ENCODE peak calls at places on chromosomes 6 and 20, in four cellular contexts. S, G, L and Z are unnamed samples.

GRCh38 chr6:168355716-168356522 is 36.3 kb upstream of the DACT2 start:
- DNase-seq in S (peak), G (peak), L (no peak), Z (peak)

GRCh38 chr6:11232968-11233626 is 629 bp upstream of the NEDD9 start:
- DNase-seq in S (peak), G (peak), L (no peak), Z (peak)

GRCh38 chr6:77463881-77464867 is 883 bp upstream of the HTR1B start:
- DNase-seq in S (no peak), G (no peak), L (no peak), Z (no peak)

GRCh38 chr20:47597090-47597489 is 95.4 kb downstream of the NCOA3 start:
- DNase-seq in S (no peak), G (no peak), L (no peak), Z (no peak)

GRCh38 chr20:38447931-38448675 is 13.0 kb upstream of the SNHG17 start:
- DNase-seq in S (no peak), G (peak), L (no peak), Z (no peak)

GRCh38 chr6:72620866-72621242 is 1.0 kb upstream of the KCNQ5 start:
- DNase-seq in S (no peak), G (no peak), L (no peak), Z (no peak)

GRCh38 chr20:5136096-5136495 is 9.3 kb downstream of the CDS2 start:
- DNase-seq in S (no peak), G (no peak), L (no peak), Z (no peak)

GRCh38 chr20:50810842-50811241 is 16.0 kb downstream of the BCAS4 start:
- DNase-seq in S (no peak), G (no peak), L (no peak), Z (no peak)

GRCh38 chr6:113414511-113414910 is 442.6 kb upstream of the MARCKS start:
- DNase-seq in S (no peak), G (peak), L (no peak), Z (no peak)

GRCh38 chr6:145310116-145310515 is 425.2 kb downstream of the EPM2A start:
- DNase-seq in S (no peak), G (no peak), L (no peak), Z (no peak)

GRCh38 chr6:4808396-4808795 is 32.2 kb downstream of the CDYL start:
- DNase-seq in S (no peak), G (no peak), L (no peak), Z (no peak)

GRCh38 chr6:165805067-165805525 is 142.1 kb upstream of the PDE10A start:
- DNase-seq in S (no peak), G (no peak), L (no peak), Z (no peak)

GRCh38 chr6:13392462-13392861 is 64.1 kb upstream of the TBC1D7 start:
- DNase-seq in S (no peak), G (no peak), L (no peak), Z (no peak)

GRCh38 chr20:13338097-13338661 is 117.1 kb downstream of the ISM1 start:
- DNase-seq in S (no peak), G (no peak), L (no peak), Z (no peak)

GRCh38 chr20:48901326-48901725 is 20.2 kb upstream of the ARFGEF2 start:
- DNase-seq in S (no peak), G (no peak), L (no peak), Z (no peak)

GRCh38 chr6:125301435-125302391 is at the start of gene HDDC2:
- DNase-seq in S (peak), G (peak), L (no peak), Z (peak)

GRCh38 chr6:139175389-139175788 is 40.5 kb downstream of the HECA start:
- DNase-seq in S (no peak), G (no peak), L (no peak), Z (no peak)

GRCh38 chr20:23637282-23638221 is at the start of gene CST3:
- DNase-seq in S (peak), G (peak), L (no peak), Z (peak)

GRCh38 chr20:37390503-37390890 is 44.6 kb downstream of the SRC start:
- DNase-seq in S (no peak), G (no peak), L (no peak), Z (no peak)

GRCh38 chr6:1313755-1314503 is 2.0 kb downstream of the FOXQ1 start:
- DNase-seq in S (no peak), G (peak), L (no peak), Z (peak)

GRCh38 chr6:10210052-10210451 is 204.8 kb downstream of the TFAP2A start:
- DNase-seq in S (no peak), G (no peak), L (no peak), Z (no peak)

GRCh38 chr20:1775117-1775516 is 117.5 kb upstream of the SIRPG start:
- DNase-seq in S (no peak), G (no peak), L (no peak), Z (no peak)

GRCh38 chr6:74249658-74250057 is 553.7 kb downstream of the CD109 start:
- DNase-seq in S (no peak), G (no peak), L (peak), Z (no peak)

GRCh38 chr6:22940571-22941290 is 371.4 kb downstream of the HDGFL1 start:
- DNase-seq in S (no peak), G (no peak), L (no peak), Z (no peak)

GRCh38 chr6:113674075-113674474 is 183.1 kb upstream of the MARCKS start:
- DNase-seq in S (no peak), G (no peak), L (no peak), Z (no peak)

GRCh38 chr6:22368794-22369193 is 72.0 kb upstream of the PRL start:
- DNase-seq in S (no peak), G (no peak), L (no peak), Z (no peak)

GRCh38 chr6:48067148-48067709 is 43.8 kb downstream of the PTCHD4 start:
- DNase-seq in S (no peak), G (peak), L (no peak), Z (no peak)

GRCh38 chr20:38255389-38255788 is 5.1 kb downstream of the KIAA1755 start:
- DNase-seq in S (no peak), G (no peak), L (no peak), Z (no peak)

GRCh38 chr20:61565791-61566190 is 313.7 kb downstream of the CDH4 start:
- DNase-seq in S (no peak), G (no peak), L (no peak), Z (no peak)

GRCh38 chr6:143536866-143537691 is 25.6 kb upstream of the FUCA2 start:
- DNase-seq in S (no peak), G (peak), L (no peak), Z (peak)

GRCh38 chr6:145349950-145350510 is 385.3 kb downstream of the EPM2A start:
- DNase-seq in S (no peak), G (no peak), L (peak), Z (no peak)

DNA sequence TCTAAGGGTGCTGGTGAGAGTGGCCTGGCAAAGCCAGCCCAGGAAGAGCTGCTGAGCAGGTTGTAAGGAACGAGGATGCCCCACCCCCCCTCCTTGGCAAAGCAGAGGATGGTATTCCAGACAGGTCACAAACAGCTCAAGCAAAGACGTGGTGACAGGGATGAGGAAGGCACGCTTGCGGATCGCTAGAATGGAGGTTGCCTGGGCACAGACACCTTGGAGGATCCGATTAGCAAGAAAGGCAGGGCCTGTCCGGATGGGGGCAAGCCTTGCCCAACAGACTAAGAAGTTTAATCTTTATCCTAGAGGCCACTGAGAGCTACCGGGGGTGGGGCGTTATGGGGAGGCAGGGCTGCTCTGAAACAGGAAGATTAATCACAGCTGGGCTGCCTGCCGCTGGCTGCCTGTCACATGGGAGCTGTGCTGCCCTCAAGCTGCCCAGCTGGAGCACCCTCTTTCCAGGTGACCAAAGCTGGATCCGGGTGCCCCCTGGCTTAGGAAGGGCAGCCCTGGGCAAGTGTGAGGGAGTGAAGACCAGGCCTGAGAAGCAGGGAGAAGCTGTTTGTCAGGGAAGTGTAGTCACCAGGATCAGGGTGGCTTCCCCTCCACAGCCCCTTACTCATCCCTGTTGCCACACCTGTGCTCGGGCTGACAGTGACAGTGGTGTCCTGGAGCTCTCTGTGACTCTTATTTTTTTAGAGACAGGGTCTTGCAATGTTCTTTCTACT is 9.2 kb upstream of the MAPK13 start:
- DNase-seq in S (peak), G (no peak), L (no peak), Z (no peak)
- TF ChIP-seq TARDBP in S (no peak), G (no peak), L (peak), Z (no peak)

GRCh38 chr6:85752602-85753001 is 109.9 kb upstream of the SYNCRIP start:
- DNase-seq in S (no peak), G (no peak), L (no peak), Z (no peak)

GRCh38 chr6:85754894-85755293 is 112.2 kb upstream of the SYNCRIP start:
- DNase-seq in S (no peak), G (no peak), L (no peak), Z (no peak)

GRCh38 chr6:85751374-85752055 is 108.8 kb upstream of the SYNCRIP start:
- DNase-seq in S (no peak), G (no peak), L (no peak), Z (no peak)

GRCh38 chr6:85756982-85757381 is 114.3 kb upstream of the SYNCRIP start:
- DNase-seq in S (no peak), G (no peak), L (no peak), Z (no peak)
- TF ChIP-seq FOXM1 in S (no peak), G (no peak), L (no peak), Z (no peak)

GRCh38 chr6:160337301-160337700 is 10.9 kb upstream of the SLC22A3 start:
- DNase-seq in S (no peak), G (no peak), L (no peak), Z (no peak)
- TF ChIP-seq TARDBP in S (no peak), G (no peak), L (no peak), Z (no peak)

GRCh38 chr6:169967687-169968086 is 216.3 kb downstream of the ERMARD start:
- DNase-seq in S (no peak), G (no peak), L (no peak), Z (no peak)

GRCh38 chr6:169965657-169966311 is 214.4 kb downstream of the ERMARD start:
- DNase-seq in S (no peak), G (no peak), L (no peak), Z (no peak)

GRCh38 chr6:169965239-169965638 is 213.8 kb downstream of the ERMARD start:
- DNase-seq in S (no peak), G (no peak), L (no peak), Z (no peak)

GRCh38 chr6:169964440-169965212 is 213.2 kb downstream of the ERMARD start:
- DNase-seq in S (no peak), G (no peak), L (no peak), Z (no peak)

GRCh38 chr6:169966312-169967181 is 215.1 kb downstream of the ERMARD start:
- DNase-seq in S (no peak), G (no peak), L (no peak), Z (no peak)
- TF ChIP-seq FOXM1 in S (no peak), G (no peak), L (no peak), Z (no peak)

GRCh38 chr20:60239981-60240380 is 281.8 kb downstream of the CDH26 start:
- DNase-seq in S (no peak), G (no peak), L (no peak), Z (no peak)

GRCh38 chr20:60246751-60247150 is 288.5 kb downstream of the CDH26 start:
- DNase-seq in S (no peak), G (no peak), L (no peak), Z (no peak)

GRCh38 chr20:60244373-60245146 is 286.3 kb downstream of the CDH26 start:
- DNase-seq in S (no peak), G (no peak), L (no peak), Z (no peak)

GRCh38 chr20:60240986-60241385 is 282.8 kb downstream of the CDH26 start:
- DNase-seq in S (no peak), G (no peak), L (no peak), Z (no peak)

DNA sequence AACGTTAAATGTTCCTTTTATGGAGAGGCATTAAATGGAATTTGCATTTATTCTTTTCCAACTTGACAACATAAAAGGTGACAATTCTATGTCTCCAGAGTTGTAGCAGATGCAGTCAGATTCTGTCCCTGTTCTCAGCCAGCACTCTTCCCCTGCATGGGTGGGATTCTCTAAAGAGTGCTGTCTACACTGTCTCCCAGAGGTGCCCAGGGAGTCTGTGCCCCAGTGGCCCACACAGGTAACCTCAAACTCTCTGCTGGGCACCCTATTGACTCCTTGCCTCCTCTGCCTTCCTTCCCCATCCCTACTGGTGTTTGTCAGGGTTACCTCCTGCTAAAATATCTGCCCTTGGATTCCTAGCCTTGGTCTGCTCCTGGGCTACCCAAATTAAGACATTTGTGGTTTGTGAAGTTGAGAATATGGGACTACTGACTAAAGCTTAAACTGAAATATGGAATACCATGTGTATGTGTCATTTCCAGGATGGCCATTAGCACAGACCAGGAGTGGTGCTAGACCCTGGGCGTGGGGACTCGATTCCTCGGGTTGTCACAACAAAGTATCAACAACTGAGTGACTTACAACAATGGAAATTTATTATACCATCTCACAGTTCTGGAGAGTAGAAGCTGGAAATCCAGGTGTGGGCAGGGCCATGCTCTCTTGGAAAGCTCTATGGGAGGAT is 284.8 kb downstream of the CDH26 start:
- DNase-seq in S (no peak), G (no peak), L (no peak), Z (no peak)
- TF ChIP-seq TARDBP in S (no peak), G (no peak), L (no peak), Z (no peak)